ENCODE peak calls at places on chromosomes 2 and 18, in seven cellular contexts. U is aorta; P is cardiac muscle cell; Y is brain microvascular endothelial cell; W is spleen; G is heart left ventricle; A is effector memory CD4-positive, alpha-beta T cell. Z is an unnamed sample. For H3K27me3, the result is how much of the 10 kb centered on the place peaks cover.

GRCh38 chr2:224187220-224187619 is 148.1 kb upstream of the SERPINE2 start:
- DNase-seq in W (no peak), P (no peak), A (no peak), G (no peak), U (no peak), Y (no peak), Z (no peak)

GRCh38 chr18:64519191-64519590 is 370.3 kb upstream of the LINC00305 start:
- DNase-seq in A (no peak), Y (no peak), W (no peak), P (peak), G (no peak), U (no peak), Z (no peak)

GRCh38 chr2:219331560-219332213 is 857 bp downstream of the RESP18 start:
- DNase-seq in W (no peak), Y (peak), P (peak), U (peak), A (no peak), G (peak), Z (peak)

GRCh38 chr2:9302755-9303154 is 96.1 kb downstream of the ASAP2 start:
- DNase-seq in A (no peak), U (no peak), G (no peak), W (no peak), Y (no peak), P (no peak), Z (no peak)

GRCh38 chr2:68653538-68653982 is 10.2 kb downstream of the PROKR1 start:
- DNase-seq in Y (peak), P (no peak), A (no peak), G (no peak), U (no peak), W (no peak), Z (no peak)

GRCh38 chr2:161414385-161415040 is 1.6 kb upstream of the TBR1 start:
- DNase-seq in Y (no peak), G (no peak), P (peak), A (no peak), U (peak), W (peak), Z (peak)

GRCh38 chr2:149375801-149376349 is 45.5 kb downstream of the LYPD6 start:
- DNase-seq in Y (peak), W (no peak), G (no peak), P (no peak), A (no peak), U (no peak), Z (no peak)

GRCh38 chr2:190705280-190705679 is 56.4 kb downstream of the NAB1 start:
- DNase-seq in P (no peak), U (no peak), Y (no peak), G (no peak), A (no peak), W (no peak), Z (no peak)

GRCh38 chr18:63079114-63079513 is 240.5 kb downstream of the BCL2 start:
- DNase-seq in G (no peak), W (no peak), A (no peak), U (no peak), P (no peak), Y (no peak), Z (no peak)

GRCh38 chr18:13584826-13585225 is 141.5 kb downstream of the FAM210A start:
- DNase-seq in W (no peak), A (no peak), Y (no peak), U (no peak), P (peak), G (no peak), Z (no peak)

GRCh38 chr2:2827237-2827636 is 496.2 kb upstream of the MYT1L start:
- DNase-seq in G (no peak), P (no peak), A (no peak), W (peak), U (peak), Y (no peak), Z (peak)

GRCh38 chr2:199851499-199851816 is 466 bp upstream of the FTCDNL1 start:
- DNase-seq in A (no peak), U (no peak), Y (no peak), P (no peak), G (no peak), W (no peak), Z (no peak)
- H3K4me3 ChIP-seq in A (peak), U (peak), Y (peak), P (peak), G (peak), W (peak), Z (peak)

GRCh38 chr2:176122266-176122632 is 270 bp upstream of the HOXD9 start:
- DNase-seq in A (no peak), P (no peak), W (peak), G (no peak), U (peak), Y (no peak), Z (peak)

GRCh38 chr2:176123483-176123843 is 944 bp downstream of the HOXD9 start:
- DNase-seq in G (no peak), U (no peak), Y (no peak), W (no peak), P (no peak), A (no peak), Z (no peak)

GRCh38 chr2:176122633-176123482 is at the start of gene HOXD9:
- DNase-seq in Y (no peak), W (peak), G (no peak), P (no peak), A (no peak), U (peak), Z (peak)

GRCh38 chr2:176120369-176121307 is 1.9 kb upstream of the HOXD9 start:
- DNase-seq in P (no peak), U (no peak), A (no peak), Y (no peak), G (no peak), W (no peak), Z (no peak)

GRCh38 chr2:176121377-176122111 is 975 bp upstream of the HOXD9 start:
- DNase-seq in U (no peak), A (no peak), P (no peak), Y (no peak), W (no peak), G (no peak), Z (peak)
- H3K27me3 ChIP-seq in U (under half), A (half or more), P (half or more), Y (half or more), W (half or more), G (half or more), Z (half or more)

GRCh38 chr2:84925724-84926376 is 20.4 kb downstream of the TMSB10 start:
- DNase-seq in W (peak), U (peak), G (peak), A (peak), P (peak), Y (peak), Z (peak)
- H3K4me3 ChIP-seq in W (peak), U (no peak), G (peak), A (peak), P (no peak), Y (peak), Z (peak)

GRCh38 chr2:235533616-235534385 is 40.0 kb downstream of the AGAP1 start:
- DNase-seq in Y (no peak), A (no peak), U (peak), P (no peak), W (peak), G (no peak), Z (no peak)

GRCh38 chr2:235534608-235535422 is 41.0 kb downstream of the AGAP1 start:
- DNase-seq in G (no peak), W (peak), P (no peak), Y (no peak), U (no peak), A (no peak), Z (no peak)

GRCh38 chr2:235536711-235537110 is 42.9 kb downstream of the AGAP1 start:
- DNase-seq in G (no peak), U (no peak), Y (no peak), W (peak), P (no peak), A (no peak), Z (no peak)

GRCh38 chr2:235537186-235537585 is 43.3 kb downstream of the AGAP1 start:
- DNase-seq in U (no peak), G (no peak), P (no peak), A (no peak), Y (no peak), W (peak), Z (no peak)

GRCh38 chr2:235535423-235536130 is 41.7 kb downstream of the AGAP1 start:
- DNase-seq in Y (no peak), W (peak), G (no peak), P (no peak), A (no peak), U (no peak), Z (peak)
- H3K27me3 ChIP-seq in Y (under half), W (under half), G (under half), P (under half), A (under half), U (under half), Z (under half)

GRCh38 chr18:66271927-66272326 is 332.0 kb downstream of the CDH19 start:
- DNase-seq in P (no peak), W (no peak), G (no peak), U (no peak), A (no peak), Y (no peak), Z (peak)
- H3K4me3 ChIP-seq in P (no peak), W (no peak), G (no peak), U (no peak), A (no peak), Y (no peak), Z (no peak)

DNA sequence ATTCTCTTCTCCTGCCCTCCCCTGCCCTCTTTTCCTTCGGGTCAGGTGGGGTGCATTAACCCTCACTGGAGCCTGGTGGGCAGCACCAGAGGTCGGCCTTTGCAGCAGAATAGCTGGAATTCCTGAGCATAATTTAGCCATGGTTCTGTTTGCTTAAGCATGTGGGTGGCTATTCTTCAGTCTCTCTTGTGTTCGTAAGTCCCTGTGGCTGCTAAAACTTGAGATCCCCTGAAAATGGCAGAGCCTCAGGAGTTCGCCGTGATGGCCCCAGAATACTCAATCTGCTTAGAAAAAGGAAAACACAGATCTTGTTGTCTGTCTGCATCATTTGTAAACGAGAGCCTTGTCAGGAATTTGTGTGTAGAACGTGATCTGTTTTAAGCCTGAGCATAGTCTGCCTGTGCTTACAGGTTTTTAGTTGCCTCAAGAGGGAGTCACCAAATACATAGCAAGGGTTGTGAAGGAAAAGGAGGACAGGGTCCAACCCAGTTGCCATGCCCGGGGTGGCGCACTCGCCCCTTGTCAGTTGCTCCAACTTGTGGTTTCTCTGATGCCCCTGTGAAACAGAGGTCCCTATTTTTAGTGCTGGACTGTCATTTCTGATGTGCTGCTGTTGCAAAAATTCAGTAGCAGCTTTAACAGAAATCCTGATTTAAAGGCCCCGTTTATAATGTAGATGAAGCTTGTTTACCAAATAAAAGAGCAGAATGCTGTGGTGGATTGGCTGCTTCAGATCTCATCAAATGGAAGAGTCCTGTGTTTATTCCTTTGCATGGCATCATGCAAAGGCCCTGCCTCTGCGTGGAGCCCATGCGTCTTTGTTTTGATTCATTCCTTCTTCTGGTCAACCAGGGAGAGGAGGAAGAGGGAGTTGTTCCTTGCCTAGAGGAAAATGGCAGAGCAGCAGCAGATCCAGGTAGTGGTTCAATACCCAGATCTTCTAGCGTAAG is 74.8 kb downstream of the WDSUB1 start:
- DNase-seq in U (no peak), W (peak), Y (no peak), A (no peak), G (no peak), P (peak), Z (peak)
- H3K27me3 ChIP-seq in U (under half), W (under half), Y (under half), A (under half), G (under half), P (under half), Z (under half)

GRCh38 chr2:43228341-43228751 is 1.9 kb upstream of the ZFP36L2 start:
- DNase-seq in U (no peak), W (peak), A (no peak), P (no peak), Y (no peak), G (no peak), Z (no peak)
- H3K4me3 ChIP-seq in U (no peak), W (peak), A (peak), P (no peak), Y (no peak), G (no peak), Z (no peak)

DNA sequence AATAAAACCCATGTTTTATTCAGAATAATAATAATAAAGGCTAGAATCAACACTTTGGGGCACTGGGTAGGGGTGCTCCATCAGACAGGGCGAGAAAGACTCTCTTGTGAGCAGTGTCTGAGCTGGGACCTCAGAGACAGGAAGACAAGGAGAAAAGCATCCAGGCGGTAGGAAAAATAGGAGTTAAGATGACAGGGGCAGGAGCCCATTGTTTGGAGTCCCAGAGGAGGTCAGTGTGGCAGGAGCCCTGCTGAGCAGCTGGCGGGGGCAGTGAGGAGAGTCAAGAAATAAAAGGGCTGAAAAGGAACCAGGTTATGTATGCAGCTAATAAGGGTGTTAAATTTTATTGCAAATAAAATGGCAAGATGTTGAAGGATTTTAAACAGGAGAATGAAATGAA is 457.4 kb downstream of the FBXO15 start:
- DNase-seq in Y (no peak), G (no peak), A (no peak), P (no peak), U (no peak), W (no peak), Z (peak)
- H3K27me3 ChIP-seq in Y (under half), G (under half), A (under half), P (under half), U (under half), W (under half), Z (under half)

GRCh38 chr2:1817256-1818127 is 73.2 kb upstream of the PXDN start:
- DNase-seq in G (peak), W (peak), A (peak), U (peak), P (peak), Y (peak), Z (peak)
- H3K4me3 ChIP-seq in G (no peak), W (no peak), A (no peak), U (no peak), P (no peak), Y (no peak), Z (no peak)

Z was measured in H7.